ENCODE peak calls at places on chromosomes 4 and X, in five cellular contexts. One of them, this sample, is unnamed.

GRCh38 chrX:107451754-107452153 is 2.3 kb downstream of the FRMPD3 start:
- DNase-seq in GM12878: no peak
- DNase-seq in H1: peak
- DNase-seq in HCT116: no peak
- DNase-seq in K562: no peak
- DNase-seq in this sample: no peak

GRCh38 chr4:150219841-150220240 is 141.6 kb downstream of the DCLK2 start:
- DNase-seq in H1: no peak
- DNase-seq in HCT116: no peak
- DNase-seq in K562: no peak
- DNase-seq in GM12878: no peak
- DNase-seq in this sample: no peak

GRCh38 chr4:148126825-148127224 is 315.4 kb downstream of the NR3C2 start:
- DNase-seq in GM12878: no peak
- DNase-seq in H1: no peak
- DNase-seq in HCT116: no peak
- DNase-seq in K562: no peak
- DNase-seq in this sample: no peak

GRCh38 chrX:130347336-130347735 is 7.6 kb downstream of the SLC25A14 start:
- DNase-seq in HCT116: no peak
- DNase-seq in K562: no peak
- DNase-seq in H1: no peak
- DNase-seq in GM12878: no peak
- DNase-seq in this sample: no peak

GRCh38 chr4:1874207-1874606 is 3.0 kb downstream of the NSD2 start:
- DNase-seq in HCT116: no peak
- DNase-seq in K562: no peak
- DNase-seq in H1: no peak
- DNase-seq in GM12878: no peak
- DNase-seq in this sample: no peak

GRCh38 chr4:14180983-14181601 is 553.6 kb upstream of the BOD1L1 start:
- DNase-seq in H1: no peak
- DNase-seq in K562: no peak
- DNase-seq in GM12878: no peak
- DNase-seq in HCT116: no peak
- DNase-seq in this sample: no peak

GRCh38 chr4:170306208-170306607 is 216.5 kb upstream of the AADAT start:
- DNase-seq in H1: no peak
- DNase-seq in HCT116: no peak
- DNase-seq in K562: no peak
- DNase-seq in GM12878: no peak
- DNase-seq in this sample: no peak

GRCh38 chr4:187827631-187828030 is 167.9 kb upstream of the ZFP42 start:
- DNase-seq in H1: no peak
- DNase-seq in K562: no peak
- DNase-seq in GM12878: no peak
- DNase-seq in HCT116: no peak
- DNase-seq in this sample: no peak

GRCh38 chrX:48606091-48606490 is 8.8 kb downstream of the WDR13 start:
- DNase-seq in H1: peak
- DNase-seq in HCT116: no peak
- DNase-seq in GM12878: no peak
- DNase-seq in K562: no peak
- DNase-seq in this sample: no peak

GRCh38 chr4:46389301-46389761 is 597 bp downstream of the GABRA2 start:
- DNase-seq in H1: peak
- DNase-seq in GM12878: no peak
- DNase-seq in K562: no peak
- DNase-seq in HCT116: no peak
- DNase-seq in this sample: peak

GRCh38 chrX:140053841-140054240 is 88.5 kb upstream of the CXorf66 start:
- DNase-seq in GM12878: no peak
- DNase-seq in K562: no peak
- DNase-seq in H1: no peak
- DNase-seq in HCT116: no peak
- DNase-seq in this sample: no peak

DNA sequence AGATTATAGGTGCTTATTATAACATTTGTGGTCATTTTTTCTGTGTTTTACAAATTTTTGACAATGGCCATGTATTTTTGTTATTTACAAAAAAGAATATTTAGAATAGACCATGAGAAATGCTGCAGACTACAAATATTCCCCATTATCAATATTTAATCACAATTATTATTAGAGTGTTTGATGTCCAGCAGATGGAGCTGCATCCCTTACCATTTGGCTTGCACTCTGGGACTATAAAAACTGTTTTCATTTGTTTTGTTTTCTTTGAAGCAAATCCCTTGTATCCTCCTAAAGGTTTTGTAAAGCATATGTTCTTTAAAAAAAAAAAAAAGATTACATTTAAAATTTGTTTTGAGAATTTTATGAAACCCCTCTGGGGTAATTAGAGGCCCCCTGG is 85.6 kb upstream of the CXorf66 start:
- DNase-seq in HCT116: no peak
- DNase-seq in K562: no peak
- DNase-seq in H1: no peak
- DNase-seq in GM12878: no peak
- DNase-seq in this sample: no peak
- TF ChIP-seq SRF in HCT116: no peak
- TF ChIP-seq SRF in K562: no peak
- TF ChIP-seq SRF in H1: no peak
- TF ChIP-seq SRF in GM12878: no peak
- TF ChIP-seq SRF in this sample: no peak

DNA sequence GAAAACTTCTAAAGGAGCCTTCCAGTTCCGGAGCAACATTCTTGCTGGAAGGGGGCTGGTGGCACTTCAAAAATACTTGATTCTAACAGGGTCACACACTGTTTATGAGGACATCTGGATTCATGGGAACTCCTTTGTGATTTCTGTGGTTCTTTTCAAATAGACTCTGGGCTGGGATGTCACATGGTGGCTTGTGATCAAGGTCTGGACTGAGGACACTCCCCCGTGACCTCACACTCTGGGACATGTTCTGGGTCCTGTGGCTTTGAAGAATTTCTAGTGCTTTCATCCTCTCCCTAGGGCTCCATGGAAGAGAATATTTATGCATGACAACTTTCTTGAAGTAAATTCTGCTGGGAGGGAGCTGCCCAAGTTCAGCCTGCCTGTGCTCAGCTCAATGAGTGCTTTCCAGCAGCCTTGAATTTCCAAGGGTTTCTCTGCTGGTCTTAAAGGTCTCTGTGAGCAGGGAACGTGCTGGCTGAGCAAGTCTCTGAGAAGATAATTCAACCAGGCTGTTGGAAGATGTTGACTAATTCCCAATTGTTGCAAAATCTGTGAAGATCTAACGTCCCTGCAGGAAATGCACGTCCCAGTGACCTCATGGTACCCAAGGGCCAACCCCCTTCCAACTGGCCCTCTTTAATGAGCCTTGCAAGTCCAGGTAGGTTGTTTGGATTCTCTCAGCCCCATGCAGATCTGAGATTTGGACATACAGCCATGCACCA is 36.3 kb downstream of the GPR143 start:
- DNase-seq in HCT116: no peak
- DNase-seq in K562: no peak
- DNase-seq in GM12878: no peak
- DNase-seq in H1: no peak
- DNase-seq in this sample: peak
- TF ChIP-seq SRF in HCT116: no peak
- TF ChIP-seq SRF in K562: no peak
- TF ChIP-seq SRF in GM12878: no peak
- TF ChIP-seq SRF in H1: no peak
- TF ChIP-seq SRF in this sample: no peak

GRCh38 chr4:74366367-74366891 is 1.5 kb downstream of the EREG start:
- DNase-seq in HCT116: no peak
- DNase-seq in GM12878: no peak
- DNase-seq in H1: no peak
- DNase-seq in K562: no peak
- DNase-seq in this sample: no peak
- TF ChIP-seq SRF in HCT116: no peak
- TF ChIP-seq SRF in GM12878: no peak
- TF ChIP-seq SRF in H1: no peak
- TF ChIP-seq SRF in K562: no peak
- TF ChIP-seq SRF in this sample: no peak

DNA sequence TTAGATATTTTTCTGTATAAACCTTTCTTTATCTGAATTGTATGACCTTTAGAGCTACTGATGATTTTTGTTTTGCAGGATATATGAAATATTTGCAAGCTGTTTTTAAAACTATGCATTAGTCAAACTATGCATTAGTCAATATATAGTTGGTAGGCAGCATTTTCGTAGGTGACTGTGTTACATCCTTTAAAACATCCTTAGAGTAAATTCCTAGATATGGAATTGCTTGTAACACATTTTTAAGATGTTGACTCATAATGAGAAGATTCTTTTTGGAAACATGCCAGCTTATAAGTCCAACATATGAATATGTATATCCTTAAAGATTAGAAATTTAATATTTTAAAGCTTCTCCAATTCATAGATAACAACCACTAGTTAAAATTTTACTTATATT is 1768.5 kb downstream of the PCDH7 start:
- DNase-seq in GM12878: no peak
- DNase-seq in HCT116: no peak
- DNase-seq in H1: no peak
- DNase-seq in K562: no peak
- DNase-seq in this sample: no peak
- TF ChIP-seq SRF in GM12878: no peak
- TF ChIP-seq SRF in HCT116: no peak
- TF ChIP-seq SRF in H1: no peak
- TF ChIP-seq SRF in K562: no peak
- TF ChIP-seq SRF in this sample: no peak

GRCh38 chr4:137688651-137689050 is 156.4 kb upstream of the PCDH18 start:
- DNase-seq in K562: no peak
- DNase-seq in HCT116: no peak
- DNase-seq in GM12878: no peak
- DNase-seq in H1: no peak
- DNase-seq in this sample: no peak

GRCh38 chr4:137685357-137685756 is 153.1 kb upstream of the PCDH18 start:
- DNase-seq in K562: no peak
- DNase-seq in HCT116: no peak
- DNase-seq in H1: no peak
- DNase-seq in GM12878: no peak
- DNase-seq in this sample: no peak
- TF ChIP-seq SRF in K562: no peak
- TF ChIP-seq SRF in HCT116: no peak
- TF ChIP-seq SRF in H1: no peak
- TF ChIP-seq SRF in GM12878: no peak
- TF ChIP-seq SRF in this sample: no peak

DNA sequence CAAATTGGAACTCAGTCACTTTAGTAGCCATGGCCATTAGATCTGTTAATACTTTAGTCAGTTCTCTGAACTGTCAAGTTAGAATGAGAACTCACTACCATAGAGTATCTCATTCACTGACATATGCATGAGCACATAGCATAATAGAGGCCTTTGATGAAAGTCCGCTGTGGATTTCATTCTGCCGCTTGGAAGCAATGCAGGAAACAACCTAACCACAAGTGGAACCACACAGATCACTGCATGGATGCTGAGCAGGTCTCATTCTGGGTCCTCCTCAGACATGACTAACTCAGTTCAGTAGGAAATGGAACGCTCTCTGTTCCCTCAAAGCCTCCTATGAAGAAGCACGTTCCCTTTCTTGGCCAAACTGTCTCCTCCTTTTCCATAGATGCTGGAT is 1624.8 kb upstream of the TENM3 start:
- DNase-seq in H1: no peak
- DNase-seq in K562: no peak
- DNase-seq in GM12878: no peak
- DNase-seq in HCT116: no peak
- DNase-seq in this sample: no peak
- TF ChIP-seq SRF in H1: no peak
- TF ChIP-seq SRF in K562: no peak
- TF ChIP-seq SRF in GM12878: no peak
- TF ChIP-seq SRF in HCT116: no peak
- TF ChIP-seq SRF in this sample: no peak

DNA sequence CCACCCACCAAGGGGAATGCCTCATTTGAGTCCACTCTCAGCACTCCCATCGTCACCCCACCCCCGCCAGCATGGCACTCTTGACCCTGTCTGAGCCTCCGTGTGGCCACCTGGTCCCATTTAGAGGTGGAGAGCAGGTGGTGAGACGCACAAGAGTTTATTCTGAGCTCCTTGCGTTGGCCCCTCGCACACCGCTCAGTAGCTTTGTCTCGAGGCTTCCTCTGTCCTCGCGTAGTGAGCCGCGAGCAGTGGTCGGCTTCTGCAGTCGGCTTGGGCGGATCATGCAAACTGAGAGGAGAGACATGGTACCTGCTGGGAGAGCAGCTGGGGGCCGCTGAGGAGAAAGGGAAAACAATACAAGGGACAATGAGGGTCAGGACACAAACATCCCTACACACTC is 48.4 kb upstream of the ZNF157 start:
- DNase-seq in K562: no peak
- DNase-seq in HCT116: no peak
- DNase-seq in H1: peak
- DNase-seq in GM12878: no peak
- DNase-seq in this sample: no peak
- TF ChIP-seq SRF in K562: no peak
- TF ChIP-seq SRF in HCT116: no peak
- TF ChIP-seq SRF in H1: no peak
- TF ChIP-seq SRF in GM12878: no peak
- TF ChIP-seq SRF in this sample: no peak

GRCh38 chr4:8328456-8328855 is 58.9 kb downstream of the HTRA3 start:
- DNase-seq in GM12878: no peak
- DNase-seq in H1: no peak
- DNase-seq in K562: no peak
- DNase-seq in HCT116: no peak
- DNase-seq in this sample: no peak
- TF ChIP-seq SRF in GM12878: no peak
- TF ChIP-seq SRF in H1: no peak
- TF ChIP-seq SRF in K562: no peak
- TF ChIP-seq SRF in HCT116: no peak
- TF ChIP-seq SRF in this sample: no peak

GRCh38 chr4:55947254-55947882 is 1.4 kb upstream of the CEP135 start:
- DNase-seq in K562: no peak
- DNase-seq in H1: no peak
- DNase-seq in HCT116: no peak
- DNase-seq in GM12878: peak
- DNase-seq in this sample: no peak
- TF ChIP-seq SRF in K562: no peak
- TF ChIP-seq SRF in H1: no peak
- TF ChIP-seq SRF in HCT116: no peak
- TF ChIP-seq SRF in GM12878: no peak
- TF ChIP-seq SRF in this sample: no peak